ENCODE peak calls at places on chromosomes 1 and 21, in six cellular contexts. E is HCT116, T is GM12878, K is K562, L is H1, H is SK-N-SH. A is an unnamed sample.

GRCh38 chr1:209850342-209850979 is 22.7 kb downstream of the UTP25 start:
- DNase-seq in E (peak), T (no peak), K (peak), L (peak), H (peak), A (peak)

GRCh38 chr1:98045211-98046030 is 124.6 kb upstream of the DPYD start:
- DNase-seq in E (no peak), T (no peak), K (no peak), L (peak), H (peak), A (no peak)

GRCh38 chr1:200916152-200916551 is 21.5 kb downstream of the INAVA start:
- DNase-seq in E (no peak), T (no peak), K (peak), L (peak), H (no peak), A (no peak)

GRCh38 chr1:30522031-30523004 is 201.1 kb downstream of the MATN1 start:
- DNase-seq in E (no peak), T (no peak), K (no peak), L (peak), H (no peak), A (no peak)

GRCh38 chr1:77825356-77825709 is 45.9 kb downstream of the MIGA1 start:
- DNase-seq in E (peak), T (peak), K (no peak), L (no peak), H (no peak), A (peak)

GRCh38 chr1:25782608-25783201 is 17.3 kb upstream of the SELENON start:
- DNase-seq in E (no peak), T (no peak), K (peak), L (no peak), H (no peak), A (no peak)

GRCh38 chr1:82491301-82491986 is 690.7 kb downstream of the ADGRL2 start:
- DNase-seq in E (no peak), T (no peak), K (no peak), L (no peak), H (no peak), A (no peak)

GRCh38 chr1:227395391-227396028 is 77.2 kb upstream of the CDC42BPA start:
- DNase-seq in E (peak), T (no peak), K (no peak), L (no peak), H (no peak), A (no peak)

GRCh38 chr1:179303173-179303572 is 9.6 kb downstream of the SOAT1 start:
- DNase-seq in E (no peak), T (no peak), K (no peak), L (no peak), H (no peak), A (no peak)

GRCh38 chr1:186420923-186421322 is 40.0 kb downstream of the PDC start:
- DNase-seq in E (no peak), T (no peak), K (no peak), L (no peak), H (no peak), A (no peak)

GRCh38 chr1:24042375-24042774 is 62.2 kb upstream of the SRSF10 start:
- DNase-seq in E (no peak), T (no peak), K (no peak), L (no peak), H (no peak), A (no peak)

GRCh38 chr1:201551877-201552731 is 13.2 kb downstream of the NAV1 start:
- DNase-seq in E (peak), T (no peak), K (peak), L (no peak), H (no peak), A (no peak)

GRCh38 chr1:45429543-45430159 is 61.3 kb downstream of the TESK2 start:
- DNase-seq in E (no peak), T (no peak), K (no peak), L (no peak), H (no peak), A (no peak)

GRCh38 chr1:8394456-8395321 is 76.8 kb downstream of the SLC45A1 start:
- DNase-seq in E (no peak), T (no peak), K (no peak), L (no peak), H (no peak), A (no peak)

GRCh38 chr1:11294951-11295350 is 22.0 kb downstream of the UBIAD1 start:
- DNase-seq in E (no peak), T (no peak), K (no peak), L (no peak), H (no peak), A (no peak)

GRCh38 chr1:172335377-172335776 is 85.1 kb upstream of the C1orf105 start:
- DNase-seq in E (no peak), T (no peak), K (no peak), L (no peak), H (no peak), A (no peak)

GRCh38 chr1:53484705-53485477 is 25.7 kb downstream of the DMRTB1 start:
- DNase-seq in E (no peak), T (no peak), K (no peak), L (no peak), H (no peak), A (no peak)

GRCh38 chr1:51642739-51643142 is 25.8 kb downstream of the OSBPL9 start:
- DNase-seq in E (no peak), T (no peak), K (no peak), L (no peak), H (no peak), A (no peak)

GRCh38 chr1:160032165-160032827 is 506 bp upstream of the PIGM start:
- DNase-seq in E (no peak), T (no peak), K (peak), L (no peak), H (peak), A (peak)

GRCh38 chr21:34800797-34801518 is 132.2 kb downstream of the CLIC6 start:
- DNase-seq in E (no peak), T (no peak), K (no peak), L (no peak), H (no peak), A (no peak)

GRCh38 chr1:13714851-13715250 is 14.9 kb downstream of the PRDM2 start:
- DNase-seq in E (no peak), T (no peak), K (no peak), L (no peak), H (no peak), A (no peak)

GRCh38 chr1:162716123-162716522 is 74.4 kb upstream of the HSD17B7 start:
- DNase-seq in E (no peak), T (no peak), K (no peak), L (no peak), H (no peak), A (no peak)

GRCh38 chr1:81846630-81847029 is 45.9 kb downstream of the ADGRL2 start:
- DNase-seq in E (no peak), T (no peak), K (no peak), L (no peak), H (no peak), A (no peak)

GRCh38 chr1:159854101-159854692 is 8.3 kb downstream of the VSIG8 start:
- DNase-seq in E (no peak), T (no peak), K (no peak), L (peak), H (peak), A (peak)

GRCh38 chr21:36571556-36571955 is 91.6 kb upstream of the CLDN14 start:
- DNase-seq in E (no peak), T (no peak), K (no peak), L (no peak), H (no peak), A (no peak)

GRCh38 chr1:22533244-22533643 is 30.0 kb upstream of the EPHA8 start:
- DNase-seq in E (no peak), T (no peak), K (no peak), L (no peak), H (peak), A (no peak)

GRCh38 chr1:924619-925323 is 1.0 kb downstream of the SAMD11 start:
- DNase-seq in E (no peak), T (no peak), K (peak), L (peak), H (peak), A (peak)

GRCh38 chr21:43867332-43867703 is 2.3 kb downstream of the AGPAT3 start:
- DNase-seq in E (no peak), T (no peak), K (no peak), L (no peak), H (no peak), A (no peak)

GRCh38 chr1:206935491-206936067 is 10.7 kb downstream of the PIGR start:
- DNase-seq in E (no peak), T (no peak), K (peak), L (peak), H (peak), A (no peak)

GRCh38 chr21:37208056-37208705 is 59.0 kb downstream of the VPS26C start:
- DNase-seq in E (no peak), T (peak), K (peak), L (no peak), H (peak), A (no peak)

GRCh38 chr1:27538793-27539192 is 48.8 kb upstream of the WASF2 start:
- DNase-seq in E (no peak), T (no peak), K (no peak), L (no peak), H (no peak), A (no peak)

GRCh38 chr1:33147997-33148314 is 33.9 kb downstream of the TRIM62 start:
- DNase-seq in E (peak), T (no peak), K (peak), L (no peak), H (peak), A (peak)

GRCh38 chr1:172948457-172948856 is 102.3 kb downstream of the TNFSF18 start:
- DNase-seq in E (no peak), T (no peak), K (no peak), L (no peak), H (no peak), A (no peak)

DNA sequence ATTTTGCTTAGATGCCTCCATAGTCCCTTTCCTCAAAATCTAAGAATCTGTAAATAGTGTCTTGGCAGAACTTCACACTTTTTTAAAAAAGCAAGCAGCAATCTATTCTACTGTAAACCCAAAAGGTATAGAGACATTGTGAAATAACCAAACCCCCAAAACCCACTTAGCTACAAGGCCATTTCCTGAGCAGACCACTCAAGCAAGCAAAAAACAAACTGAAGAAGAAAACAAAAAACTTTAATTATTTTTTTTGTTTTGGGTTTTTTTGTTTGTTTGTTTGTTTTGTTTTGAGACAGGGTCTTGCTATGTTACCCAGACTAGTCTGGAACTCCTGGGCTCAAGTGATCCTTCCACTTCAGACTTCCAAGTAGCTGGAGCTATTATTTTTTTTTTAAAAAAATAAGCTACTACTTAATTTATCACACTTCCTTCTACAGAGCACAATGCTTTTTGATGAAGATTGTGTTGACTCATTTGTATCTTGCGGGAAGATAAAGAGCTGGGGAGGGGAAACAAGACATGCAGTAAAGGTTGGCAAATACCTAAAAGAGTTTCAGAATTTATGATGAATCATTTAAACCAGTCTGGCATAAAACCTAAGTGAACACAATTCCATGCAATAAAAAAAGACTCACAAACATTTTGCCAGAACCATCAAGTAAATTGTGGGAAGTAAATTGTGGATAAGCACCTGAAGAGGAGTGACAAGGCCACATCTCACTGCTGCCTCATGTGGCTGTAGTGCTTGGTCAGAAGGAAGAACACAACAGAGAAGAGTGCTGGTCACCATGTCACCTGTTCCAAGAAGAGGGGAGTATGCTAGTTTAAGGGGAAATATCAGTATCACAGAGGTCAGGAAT is 2.7 kb upstream of the PTPN22 start:
- DNase-seq in E (peak), T (peak), K (peak), L (no peak), H (no peak), A (no peak)
- TF ChIP-seq JUND in E (no peak), T (no peak), K (peak), L (no peak), H (no peak), A (no peak)

GRCh38 chr1:3465091-3465934 is 10.8 kb downstream of the ARHGEF16 start:
- DNase-seq in E (no peak), T (no peak), K (no peak), L (no peak), H (no peak), A (no peak)
- TF ChIP-seq JUND in E (no peak), T (no peak), K (no peak), L (no peak), H (no peak), A (no peak)

DNA sequence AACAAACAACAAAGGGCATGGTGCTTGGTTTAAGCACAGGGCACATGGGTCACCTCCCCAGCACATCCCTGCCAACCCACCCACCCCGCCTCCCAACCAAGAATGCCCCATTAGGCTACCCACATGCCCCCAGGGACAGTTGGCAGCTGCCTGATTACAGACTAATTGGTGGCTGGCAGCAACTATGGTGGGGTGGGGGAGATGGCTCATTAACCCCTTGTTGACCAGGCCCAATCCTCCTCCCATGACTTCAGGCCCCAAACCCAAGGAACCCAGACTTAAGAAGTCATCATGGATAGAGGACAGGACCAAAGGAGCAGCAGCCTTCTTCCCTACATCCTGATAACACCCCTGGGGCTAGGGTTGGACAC is 1.3 kb downstream of the RIMS3 start:
- DNase-seq in E (no peak), T (no peak), K (no peak), L (no peak), H (peak), A (no peak)
- TF ChIP-seq JUND in E (no peak), T (no peak), K (no peak), L (no peak), H (no peak), A (no peak)

GRCh38 chr21:15132781-15133180 is 68.0 kb upstream of the NRIP1 start:
- DNase-seq in E (no peak), T (no peak), K (no peak), L (no peak), H (no peak), A (peak)

GRCh38 chr21:15130751-15131150 is 66.0 kb upstream of the NRIP1 start:
- DNase-seq in E (no peak), T (no peak), K (no peak), L (no peak), H (no peak), A (no peak)

GRCh38 chr21:15138475-15138874 is 73.7 kb upstream of the NRIP1 start:
- DNase-seq in E (no peak), T (no peak), K (no peak), L (no peak), H (no peak), A (no peak)

GRCh38 chr21:15135867-15136629 is 71.2 kb upstream of the NRIP1 start:
- DNase-seq in E (no peak), T (no peak), K (no peak), L (no peak), H (no peak), A (no peak)

GRCh38 chr21:15134711-15135110 is 69.9 kb upstream of the NRIP1 start:
- DNase-seq in E (no peak), T (no peak), K (no peak), L (no peak), H (no peak), A (no peak)
- TF ChIP-seq JUND in E (no peak), T (no peak), K (no peak), L (no peak), H (no peak), A (no peak)

A was measured in T47D.